ENCODE peak calls at places on chromosome 17, in four cellular contexts. G, S, J and H are unnamed samples.

GRCh38 chr17:79182176-79183160 is 107.8 kb downstream of the ENGASE start:
- DNase-seq in G (no peak), S (no peak), J (no peak), H (no peak)

GRCh38 chr17:41647940-41648410 is 23.6 kb upstream of the KRT17 start:
- DNase-seq in G (peak; percentile 71), S (peak; percentile 86), J (peak; percentile 65), H (peak; percentile 49)

GRCh38 chr17:10048951-10049350 is 143.9 kb upstream of the RCVRN start:
- DNase-seq in G (no peak), S (no peak), J (no peak), H (no peak)

GRCh38 chr17:51203838-51204237 is 37.6 kb downstream of the NME2 start:
- DNase-seq in G (no peak), S (no peak), J (no peak), H (no peak)

GRCh38 chr17:4490109-4490591 is 8.5 kb upstream of the SPNS2 start:
- DNase-seq in G (no peak), S (peak; percentile 41), J (no peak), H (no peak)

GRCh38 chr17:78976907-78977680 is 2.6 kb downstream of the LGALS3BP start:
- DNase-seq in G (no peak), S (no peak), J (no peak), H (no peak)

GRCh38 chr17:36182176-36183000 is 6.0 kb upstream of the TBC1D3B start:
- DNase-seq in G (no peak), S (no peak), J (peak; percentile 9), H (no peak)

GRCh38 chr17:32136856-32137255 is 5.4 kb upstream of the RHOT1 start:
- DNase-seq in G (no peak), S (no peak), J (no peak), H (no peak)

GRCh38 chr17:550776-551175 is 163.9 kb downstream of the VPS53 start:
- DNase-seq in G (no peak), S (no peak), J (no peak), H (no peak)

GRCh38 chr17:43401293-43401692 is 2.5 kb downstream of the ARL4D start:
- DNase-seq in G (no peak), S (no peak), J (peak; percentile 70), H (peak; percentile 31)